ENCODE peak calls at places on chromosomes 16 and 17, in six cellular contexts. T is HCT116, U is SK-N-SH, X is HepG2, R is GM12878, D is K562. Y is an unnamed sample.

GRCh38 chr17:45236002-45236606 is 14.4 kb downstream of the FMNL1 start:
- DNase-seq in T (no peak), U (no peak), X (no peak), R (no peak), D (no peak), Y (no peak)

GRCh38 chr17:58960068-58960467 is 146.6 kb downstream of the TRIM37 start:
- DNase-seq in T (peak), U (no peak), X (peak), R (no peak), D (peak), Y (peak)

GRCh38 chr16:70571623-70572022 is 48.0 kb downstream of the SF3B3 start:
- DNase-seq in T (no peak), U (no peak), X (no peak), R (no peak), D (no peak), Y (no peak)

GRCh38 chr17:68424188-68424587 is 33.1 kb downstream of the WIPI1 start:
- DNase-seq in T (no peak), U (no peak), X (no peak), R (no peak), D (no peak), Y (no peak)

GRCh38 chr17:65434251-65434650 is 127.2 kb downstream of the AXIN2 start:
- DNase-seq in T (no peak), U (no peak), X (no peak), R (no peak), D (no peak), Y (no peak)

GRCh38 chr17:77392376-77393273 is 251.9 kb downstream of the SEC14L1 start:
- DNase-seq in T (no peak), U (peak), X (peak), R (no peak), D (peak), Y (no peak)

GRCh38 chr17:17567114-17567513 is 24.4 kb downstream of the PEMT start:
- DNase-seq in T (no peak), U (no peak), X (no peak), R (no peak), D (no peak), Y (no peak)

GRCh38 chr16:57255686-57256415 is 10.8 kb downstream of the ARL2BP start:
- DNase-seq in T (no peak), U (no peak), X (no peak), R (no peak), D (no peak), Y (no peak)

GRCh38 chr16:50002190-50002589 is 22.8 kb upstream of the CNEP1R1 start:
- DNase-seq in T (no peak), U (no peak), X (no peak), R (no peak), D (no peak), Y (peak)

GRCh38 chr17:57279432-57279831 is 23.1 kb downstream of the MSI2 start:
- DNase-seq in T (no peak), U (no peak), X (no peak), R (no peak), D (no peak), Y (no peak)

GRCh38 chr16:1273816-1274215 is 17.9 kb downstream of the TPSD1 start:
- DNase-seq in T (no peak), U (no peak), X (no peak), R (no peak), D (no peak), Y (no peak)

GRCh38 chr17:58913552-58913951 is 157.9 kb downstream of the PPM1E start:
- DNase-seq in T (no peak), U (no peak), X (no peak), R (no peak), D (no peak), Y (peak)

GRCh38 chr16:65059421-65059980 is 62.4 kb downstream of the CDH11 start:
- DNase-seq in T (no peak), U (no peak), X (no peak), R (no peak), D (no peak), Y (no peak)

GRCh38 chr17:19647697-19648474 is 665 bp upstream of the ALDH3A2 start:
- DNase-seq in T (peak), U (no peak), X (peak), R (peak), D (no peak), Y (peak)

GRCh38 chr17:37824534-37825485 is 80.0 kb upstream of the HNF1B start:
- DNase-seq in T (no peak), U (no peak), X (peak), R (no peak), D (no peak), Y (no peak)

GRCh38 chr16:19375561-19376158 is 42.0 kb upstream of the TMC5 start:
- DNase-seq in T (peak), U (peak), X (peak), R (peak), D (peak), Y (peak)

GRCh38 chr17:77279448-77280303 is 138.9 kb downstream of the SEC14L1 start:
- DNase-seq in T (peak), U (peak), X (peak), R (no peak), D (peak), Y (no peak)

GRCh38 chr16:81618661-81619060 is 160.4 kb upstream of the PLCG2 start:
- DNase-seq in T (no peak), U (no peak), X (no peak), R (no peak), D (no peak), Y (no peak)

GRCh38 chr16:68448360-68448970 is at the start of gene SMPD3:
- DNase-seq in T (peak), U (peak), X (peak), R (peak), D (peak), Y (peak)
- TF ChIP-seq JUND in T (no peak), U (no peak), X (no peak), R (no peak), D (no peak), Y (no peak)

DNA sequence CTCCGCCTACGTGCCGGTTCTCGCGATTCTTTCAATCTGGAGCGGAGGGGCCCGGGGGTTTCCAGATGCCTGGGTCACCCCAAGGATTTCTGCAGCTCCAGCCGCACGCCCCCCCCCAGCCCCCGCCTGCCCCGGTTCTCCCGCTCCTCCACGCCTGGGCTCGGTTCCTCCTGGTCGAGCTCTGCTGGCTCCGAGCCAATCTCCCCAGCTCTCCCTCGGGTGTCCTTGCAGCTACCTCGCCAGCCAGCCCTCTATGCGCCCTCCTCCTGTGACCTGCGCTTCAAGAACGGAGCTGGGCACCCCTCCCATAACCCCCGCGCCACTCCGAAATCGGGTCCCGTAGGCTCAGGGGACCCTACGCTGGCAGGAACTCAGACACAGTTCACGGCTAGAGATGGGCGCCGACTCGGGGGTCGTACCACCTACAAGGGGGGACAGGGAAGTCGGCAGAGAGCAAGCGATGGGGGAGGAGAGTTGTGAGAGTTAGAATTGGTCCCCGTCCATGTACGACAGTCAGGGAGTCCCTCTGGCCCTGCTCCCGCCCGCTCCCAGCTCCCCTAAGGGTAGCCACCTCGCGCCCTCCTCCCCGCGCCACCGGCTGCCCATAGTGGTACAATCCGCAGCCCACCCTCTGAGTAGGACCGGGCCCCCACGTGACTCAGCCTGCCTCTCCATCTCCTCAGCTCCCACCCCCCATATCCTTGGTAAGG is 956 bp downstream of the FGF11 start:
- DNase-seq in T (no peak), U (peak), X (no peak), R (no peak), D (peak), Y (peak)
- TF ChIP-seq JUND in T (no peak), U (no peak), X (no peak), R (peak), D (no peak), Y (no peak)

GRCh38 chr16:14958323-14958600 is 16.6 kb upstream of the PDXDC1 start:
- DNase-seq in T (no peak), U (no peak), X (no peak), R (no peak), D (no peak), Y (no peak)

GRCh38 chr16:14958970-14959369 is 15.9 kb upstream of the PDXDC1 start:
- DNase-seq in T (no peak), U (no peak), X (no peak), R (no peak), D (no peak), Y (no peak)

GRCh38 chr16:14961405-14962186 is 13.2 kb upstream of the PDXDC1 start:
- DNase-seq in T (no peak), U (no peak), X (no peak), R (no peak), D (no peak), Y (no peak)

GRCh38 chr16:14957576-14958322 is 17.1 kb upstream of the PDXDC1 start:
- DNase-seq in T (no peak), U (no peak), X (no peak), R (no peak), D (no peak), Y (no peak)

DNA sequence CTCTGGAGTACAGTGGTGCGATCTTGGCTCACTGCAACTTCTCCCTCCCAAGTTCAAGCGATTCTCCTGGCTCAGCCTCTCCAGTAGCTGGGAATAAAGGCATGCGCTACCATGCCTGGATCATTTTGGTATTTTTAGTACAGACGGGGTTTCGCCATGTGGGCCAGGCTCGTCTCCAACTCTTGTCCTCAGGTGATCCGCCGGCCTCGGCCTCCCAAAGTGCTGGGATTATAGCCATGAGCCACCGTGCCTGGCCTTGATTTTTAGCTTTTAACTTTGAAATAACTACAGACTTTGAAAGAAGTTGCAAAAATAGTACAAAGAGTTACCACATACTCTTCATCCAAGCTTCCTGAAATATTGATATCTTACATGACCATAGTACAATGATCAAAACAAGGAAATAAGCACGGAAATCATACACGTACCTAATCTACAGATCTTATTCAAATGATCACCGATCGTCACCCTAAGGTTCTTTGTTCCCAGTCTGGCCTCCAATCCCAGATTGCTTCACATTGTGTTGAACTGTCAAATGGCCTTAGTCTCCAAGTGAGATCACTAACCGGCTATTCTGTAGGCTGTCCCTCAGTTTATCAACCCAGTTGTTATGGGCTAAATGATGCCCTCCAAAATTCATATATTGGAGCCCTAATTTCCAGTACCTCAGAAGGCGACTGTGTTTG is 18.4 kb downstream of the NPIPA1 start:
- DNase-seq in T (no peak), U (no peak), X (no peak), R (no peak), D (no peak), Y (no peak)
- TF ChIP-seq JUND in T (no peak), U (no peak), X (no peak), R (no peak), D (no peak), Y (no peak)

DNA sequence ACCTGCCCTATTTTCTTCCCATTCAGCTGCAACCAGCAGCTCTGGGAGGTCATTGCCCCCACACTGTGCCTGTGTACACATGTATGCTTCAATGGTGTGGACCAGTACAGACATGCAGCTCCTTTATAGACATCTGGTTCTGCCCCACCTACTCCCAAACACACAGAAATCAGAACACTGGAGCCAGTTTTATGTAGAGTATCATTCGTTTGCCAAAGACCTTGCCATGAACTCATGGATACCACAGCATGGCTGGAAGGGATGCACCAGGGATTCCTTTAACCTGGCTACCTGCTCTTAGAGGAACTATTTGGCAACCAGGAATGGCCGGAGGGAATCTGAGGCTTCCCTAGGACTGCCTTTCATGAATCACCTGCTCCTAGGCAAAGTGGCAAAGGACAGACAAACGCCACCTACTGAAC is 60.4 kb downstream of the ZFHX3 start:
- DNase-seq in T (no peak), U (no peak), X (no peak), R (no peak), D (no peak), Y (peak)
- TF ChIP-seq JUND in T (no peak), U (no peak), X (no peak), R (no peak), D (no peak), Y (no peak)

DNA sequence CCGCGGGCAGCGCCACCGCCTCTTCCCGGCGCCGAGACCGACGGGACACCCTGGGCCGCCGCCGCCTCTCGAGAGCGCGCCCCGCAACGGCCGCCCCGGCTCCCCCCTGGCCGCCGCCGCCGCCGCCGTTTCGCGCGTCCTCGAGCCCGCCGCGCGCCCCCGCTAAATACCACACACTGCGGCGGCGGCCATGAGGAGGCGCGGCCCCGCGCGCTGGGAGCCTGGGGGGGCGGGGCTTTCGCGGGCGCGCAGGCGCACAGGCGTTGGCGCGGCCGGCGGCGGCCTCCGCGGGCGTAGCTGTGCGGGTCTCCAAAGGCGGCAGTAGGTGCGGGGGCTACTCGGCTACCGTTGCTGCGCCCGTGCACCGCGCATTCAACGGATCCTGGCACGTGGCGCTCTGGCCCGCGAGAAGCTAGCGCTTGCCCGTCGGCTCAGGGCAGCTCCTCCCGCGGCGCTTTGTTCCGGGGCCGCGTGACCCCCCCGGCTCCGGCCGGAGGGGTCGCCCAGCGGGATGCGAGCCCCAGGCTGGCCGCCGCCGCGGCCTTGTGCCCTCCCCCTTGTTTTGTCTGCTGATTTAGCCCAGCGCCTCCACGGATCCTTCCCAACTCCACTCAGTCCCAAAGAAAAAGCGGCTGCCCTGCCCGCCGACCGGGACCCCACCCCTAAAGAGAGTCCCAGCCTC is at the start of gene SIAH1:
- DNase-seq in T (no peak), U (peak), X (peak), R (no peak), D (peak), Y (peak)
- TF ChIP-seq JUND in T (no peak), U (no peak), X (no peak), R (no peak), D (no peak), Y (no peak)

GRCh38 chr17:7855643-7856080 is 796 bp downstream of the TMEM88 start:
- DNase-seq in T (no peak), U (no peak), X (no peak), R (no peak), D (no peak), Y (no peak)

GRCh38 chr17:7854851-7855642 is at the start of gene TMEM88:
- DNase-seq in T (no peak), U (no peak), X (no peak), R (no peak), D (no peak), Y (no peak)

GRCh38 chr17:7852919-7853692 is 1.8 kb upstream of the TMEM88 start:
- DNase-seq in T (no peak), U (no peak), X (no peak), R (no peak), D (no peak), Y (no peak)

GRCh38 chr17:7853693-7854043 is 1.2 kb upstream of the TMEM88 start:
- DNase-seq in T (no peak), U (no peak), X (no peak), R (no peak), D (no peak), Y (no peak)

GRCh38 chr17:7854078-7854777 is 638 bp upstream of the TMEM88 start:
- DNase-seq in T (no peak), U (no peak), X (no peak), R (no peak), D (no peak), Y (no peak)
- TF ChIP-seq JUND in T (no peak), U (no peak), X (no peak), R (no peak), D (no peak), Y (no peak)